ENCODE peak calls at places on chromosome X, in six cellular contexts. C is small intestine; E is ecto neural progenitor cell; R is progenitor cell of endocrine pancreas; B is GM04504; I is activated T-cell treated with anti-CD3 and anti-CD28 coated beads, Interleukin-2, amount 50 U/mL, for 72 hours. Y is an unnamed sample.

GRCh38 chrX:112866175-112866574 is 25.5 kb upstream of the AMOT start:
- DNase-seq in C (no peak), E (no peak), R (no peak), B (no peak), I (no peak), Y (no peak)

GRCh38 chrX:48835524-48836329 is at the start of gene PCSK1N:
- DNase-seq in C (no peak), E (no peak), R (no peak), B (no peak), I (no peak), Y (peak; percentile 65)

GRCh38 chrX:1686642-1687041 is 71.8 kb downstream of the ASMT start:
- DNase-seq in C (no peak), E (no peak), R (no peak), B (no peak), I (no peak), Y (no peak)

GRCh38 chrX:151680805-151681204 is 14.5 kb upstream of the PRRG3 start:
- DNase-seq in C (peak; percentile 20), E (peak; percentile 75), R (peak; percentile 48), B (no peak), I (peak; percentile 69), Y (no peak)

GRCh38 chrX:65607070-65607742 is 60.2 kb upstream of the MSN start:
- DNase-seq in C (no peak), E (no peak), R (no peak), B (no peak), I (peak; percentile 37), Y (no peak)

GRCh38 chrX:312621-313331 is 5.8 kb downstream of the GTPBP6 start:
- DNase-seq in C (no peak), E (no peak), R (no peak), B (no peak), I (no peak), Y (no peak)

GRCh38 chrX:110852180-110852579 is 56.6 kb upstream of the CHRDL1 start:
- DNase-seq in C (no peak), E (no peak), R (no peak), B (no peak), I (peak; percentile 1), Y (no peak)

GRCh38 chrX:15399901-15400500 is 15.8 kb upstream of the VEGFD start:
- DNase-seq in C (no peak), E (no peak), R (no peak), B (no peak), I (no peak), Y (no peak)

GRCh38 chrX:46034868-46035267 is 510.4 kb downstream of the ZNF674 start:
- DNase-seq in C (no peak), E (no peak), R (no peak), B (no peak), I (no peak), Y (no peak)

GRCh38 chrX:11558972-11559371 is 106.7 kb downstream of the ARHGAP6 start:
- DNase-seq in C (peak; percentile 10), E (no peak), R (no peak), B (no peak), I (peak; percentile 35), Y (no peak)